ENCODE peak calls at places on chromosomes 11 and 22, in five cellular contexts. One of them, this sample, is unnamed.

GRCh38 chr22:20957691-20958440 is 9.2 kb upstream of the AIFM3 start:
- DNase-seq in SK-N-SH: peak; percentile 25
- DNase-seq in cardiac muscle cell: peak; percentile 52
- DNase-seq in lower lobe of right lung: peak; percentile 69
- DNase-seq in upper lobe of right lung: peak; percentile 81
- DNase-seq in this sample: no peak

GRCh38 chr22:21443735-21444421 is 23.3 kb upstream of the TMEM191C start:
- DNase-seq in SK-N-SH: no peak
- DNase-seq in cardiac muscle cell: no peak
- DNase-seq in lower lobe of right lung: no peak
- DNase-seq in upper lobe of right lung: peak; percentile 51
- DNase-seq in this sample: no peak

GRCh38 chr11:42972741-42973140 is 339.1 kb upstream of the API5 start:
- DNase-seq in SK-N-SH: no peak
- DNase-seq in cardiac muscle cell: no peak
- DNase-seq in lower lobe of right lung: no peak
- DNase-seq in upper lobe of right lung: no peak
- DNase-seq in this sample: no peak

GRCh38 chr22:31488988-31489617 is 539 bp downstream of the EIF4ENIF1 start:
- DNase-seq in SK-N-SH: peak; percentile 84
- DNase-seq in cardiac muscle cell: peak; percentile 74
- DNase-seq in lower lobe of right lung: peak; percentile 60
- DNase-seq in upper lobe of right lung: peak; percentile 74
- DNase-seq in this sample: peak; percentile 20

GRCh38 chr22:20766530-20766929 is 7.4 kb upstream of the SERPIND1 start:
- DNase-seq in SK-N-SH: no peak
- DNase-seq in cardiac muscle cell: no peak
- DNase-seq in lower lobe of right lung: no peak
- DNase-seq in upper lobe of right lung: no peak
- DNase-seq in this sample: no peak

GRCh38 chr11:65979261-65979759 is 17.8 kb downstream of the SART1 start:
- DNase-seq in SK-N-SH: peak; percentile 27
- DNase-seq in cardiac muscle cell: no peak
- DNase-seq in lower lobe of right lung: no peak
- DNase-seq in upper lobe of right lung: no peak
- DNase-seq in this sample: no peak

GRCh38 chr11:134374891-134375550 is 37.0 kb downstream of the B3GAT1 start:
- DNase-seq in SK-N-SH: no peak
- DNase-seq in cardiac muscle cell: no peak
- DNase-seq in lower lobe of right lung: peak; percentile 27
- DNase-seq in upper lobe of right lung: no peak
- DNase-seq in this sample: no peak

GRCh38 chr11:819943-820649 is 1.4 kb downstream of the PNPLA2 start:
- DNase-seq in SK-N-SH: peak; percentile 84
- DNase-seq in cardiac muscle cell: peak; percentile 96
- DNase-seq in lower lobe of right lung: peak; percentile 97
- DNase-seq in upper lobe of right lung: peak; percentile 97
- DNase-seq in this sample: peak; percentile 95

GRCh38 chr22:27580311-27580897 is 221.2 kb downstream of the MN1 start:
- DNase-seq in SK-N-SH: no peak
- DNase-seq in cardiac muscle cell: no peak
- DNase-seq in lower lobe of right lung: no peak
- DNase-seq in upper lobe of right lung: no peak
- DNase-seq in this sample: no peak

GRCh38 chr11:6319879-6320410 is 356 bp downstream of the CAVIN3 start:
- DNase-seq in SK-N-SH: peak; percentile 35
- DNase-seq in cardiac muscle cell: peak; percentile 74
- DNase-seq in lower lobe of right lung: peak; percentile 95
- DNase-seq in upper lobe of right lung: peak; percentile 95
- DNase-seq in this sample: no peak

GRCh38 chr22:47171441-47172221 is 409.2 kb downstream of the TBC1D22A start:
- DNase-seq in SK-N-SH: no peak
- DNase-seq in cardiac muscle cell: no peak
- DNase-seq in lower lobe of right lung: peak; percentile 29
- DNase-seq in upper lobe of right lung: peak; percentile 45
- DNase-seq in this sample: no peak

GRCh38 chr22:46963672-46964545 is 201.5 kb downstream of the TBC1D22A start:
- DNase-seq in SK-N-SH: no peak
- DNase-seq in cardiac muscle cell: no peak
- DNase-seq in lower lobe of right lung: no peak
- DNase-seq in upper lobe of right lung: no peak
- DNase-seq in this sample: no peak

GRCh38 chr11:64001552-64002427 is 15.6 kb downstream of the OTUB1 start:
- DNase-seq in SK-N-SH: peak; percentile 41
- DNase-seq in cardiac muscle cell: no peak
- DNase-seq in lower lobe of right lung: no peak
- DNase-seq in upper lobe of right lung: no peak
- DNase-seq in this sample: no peak

GRCh38 chr22:28181332-28181731 is 262.3 kb upstream of the PITPNB start:
- DNase-seq in SK-N-SH: no peak
- DNase-seq in cardiac muscle cell: no peak
- DNase-seq in lower lobe of right lung: no peak
- DNase-seq in upper lobe of right lung: no peak
- DNase-seq in this sample: no peak

GRCh38 chr22:41021655-41022454 is 70.5 kb upstream of the EP300 start:
- DNase-seq in SK-N-SH: peak; percentile 68
- DNase-seq in cardiac muscle cell: peak; percentile 77
- DNase-seq in lower lobe of right lung: peak; percentile 84
- DNase-seq in upper lobe of right lung: peak; percentile 93
- DNase-seq in this sample: peak; percentile 38

GRCh38 chr22:37203354-37204044 is 8.8 kb downstream of the SSTR3 start:
- DNase-seq in SK-N-SH: no peak
- DNase-seq in cardiac muscle cell: no peak
- DNase-seq in lower lobe of right lung: peak; percentile 22
- DNase-seq in upper lobe of right lung: peak; percentile 49
- DNase-seq in this sample: no peak

GRCh38 chr11:25566298-25567200 is 765.4 kb upstream of the ANO3 start:
- DNase-seq in SK-N-SH: no peak
- DNase-seq in cardiac muscle cell: no peak
- DNase-seq in lower lobe of right lung: peak; percentile 26
- DNase-seq in upper lobe of right lung: peak; percentile 40
- DNase-seq in this sample: no peak

DNA sequence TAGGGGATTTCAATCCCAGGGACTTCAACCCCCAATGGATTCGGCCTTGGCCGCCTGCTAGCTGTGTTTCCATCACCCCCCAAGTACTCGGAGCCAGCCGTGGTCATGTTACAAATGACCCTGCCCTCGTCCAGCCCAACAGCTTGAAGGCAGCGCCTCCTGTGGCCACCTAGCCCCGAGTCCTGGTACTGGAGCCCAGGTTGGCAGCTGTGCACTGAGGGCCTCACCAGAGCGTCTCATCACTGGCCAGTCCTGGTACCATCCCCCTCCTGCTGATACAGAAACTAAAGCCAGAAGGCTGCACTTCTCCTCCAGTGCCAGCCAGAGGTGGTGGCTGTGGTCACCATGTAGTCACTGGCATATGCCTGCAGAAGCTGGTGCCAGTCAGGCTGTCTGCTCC is 44.9 kb upstream of the FADD start:
- DNase-seq in SK-N-SH: peak; percentile 58
- DNase-seq in cardiac muscle cell: peak; percentile 73
- DNase-seq in lower lobe of right lung: no peak
- DNase-seq in upper lobe of right lung: no peak
- DNase-seq in this sample: no peak
- TF ChIP-seq CTCF in SK-N-SH: no peak
- TF ChIP-seq CTCF in cardiac muscle cell: peak; percentile 36
- TF ChIP-seq CTCF in lower lobe of right lung: peak; percentile 10
- TF ChIP-seq CTCF in upper lobe of right lung: no peak
- TF ChIP-seq CTCF in this sample: no peak

DNA sequence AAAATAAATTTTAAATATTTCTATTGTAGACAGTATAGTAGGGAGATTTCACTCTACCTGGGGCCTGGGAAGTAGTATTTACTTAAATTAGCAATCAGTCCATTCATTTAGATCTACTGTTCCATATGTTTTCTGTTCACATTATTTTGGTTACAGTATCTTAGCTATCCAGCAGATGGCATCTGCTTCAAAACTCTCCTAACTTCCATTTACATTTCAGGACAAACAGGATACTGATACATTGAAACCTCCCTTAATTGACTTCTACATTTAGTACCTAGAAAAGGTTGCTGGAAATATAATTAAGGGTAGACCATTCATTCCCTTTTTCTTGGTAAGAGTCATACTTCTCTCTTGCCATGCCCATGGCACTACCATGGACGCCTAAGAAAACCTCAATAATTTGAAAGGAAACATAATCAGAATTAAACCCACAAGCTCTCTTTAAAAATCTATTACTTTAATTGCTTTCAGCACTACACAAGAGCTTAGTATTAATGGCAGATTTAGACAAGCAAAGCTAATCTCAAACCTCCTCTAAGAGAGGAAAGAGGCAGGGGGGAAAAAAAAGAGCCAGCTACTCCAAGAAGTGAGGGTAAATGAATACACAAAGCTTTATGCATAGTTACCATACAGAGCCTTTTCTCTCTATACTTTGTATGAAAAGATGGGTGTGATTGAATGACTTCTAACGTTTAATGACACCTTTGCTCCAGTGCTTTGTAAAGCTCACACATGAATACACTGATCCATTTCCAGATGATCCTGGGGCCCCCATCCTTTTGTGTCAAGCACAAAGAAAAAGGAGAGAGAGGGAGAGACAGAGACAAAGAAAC is 131.2 kb upstream of the MTMR2 start:
- DNase-seq in SK-N-SH: peak; percentile 38
- DNase-seq in cardiac muscle cell: peak; percentile 39
- DNase-seq in lower lobe of right lung: no peak
- DNase-seq in upper lobe of right lung: no peak
- DNase-seq in this sample: no peak
- TF ChIP-seq CTCF in SK-N-SH: peak; percentile 73
- TF ChIP-seq CTCF in cardiac muscle cell: peak; percentile 65
- TF ChIP-seq CTCF in lower lobe of right lung: peak; percentile 55
- TF ChIP-seq CTCF in upper lobe of right lung: peak; percentile 65
- TF ChIP-seq CTCF in this sample: peak; percentile 67

GRCh38 chr22:38572065-38572464 is 2.1 kb upstream of the DMC1 start:
- DNase-seq in SK-N-SH: peak; percentile 30
- DNase-seq in cardiac muscle cell: peak; percentile 67
- DNase-seq in lower lobe of right lung: no peak
- DNase-seq in upper lobe of right lung: no peak
- DNase-seq in this sample: no peak
- TF ChIP-seq CTCF in SK-N-SH: peak; percentile 56
- TF ChIP-seq CTCF in cardiac muscle cell: peak; percentile 51
- TF ChIP-seq CTCF in lower lobe of right lung: peak; percentile 60
- TF ChIP-seq CTCF in upper lobe of right lung: peak; percentile 60
- TF ChIP-seq CTCF in this sample: peak; percentile 56

GRCh38 chr22:24585927-24586546 is 6.8 kb downstream of the LRRC75B start:
- DNase-seq in SK-N-SH: no peak
- DNase-seq in cardiac muscle cell: no peak
- DNase-seq in lower lobe of right lung: no peak
- DNase-seq in upper lobe of right lung: no peak
- DNase-seq in this sample: no peak
- TF ChIP-seq CTCF in SK-N-SH: no peak
- TF ChIP-seq CTCF in cardiac muscle cell: no peak
- TF ChIP-seq CTCF in lower lobe of right lung: no peak
- TF ChIP-seq CTCF in upper lobe of right lung: no peak
- TF ChIP-seq CTCF in this sample: no peak

DNA sequence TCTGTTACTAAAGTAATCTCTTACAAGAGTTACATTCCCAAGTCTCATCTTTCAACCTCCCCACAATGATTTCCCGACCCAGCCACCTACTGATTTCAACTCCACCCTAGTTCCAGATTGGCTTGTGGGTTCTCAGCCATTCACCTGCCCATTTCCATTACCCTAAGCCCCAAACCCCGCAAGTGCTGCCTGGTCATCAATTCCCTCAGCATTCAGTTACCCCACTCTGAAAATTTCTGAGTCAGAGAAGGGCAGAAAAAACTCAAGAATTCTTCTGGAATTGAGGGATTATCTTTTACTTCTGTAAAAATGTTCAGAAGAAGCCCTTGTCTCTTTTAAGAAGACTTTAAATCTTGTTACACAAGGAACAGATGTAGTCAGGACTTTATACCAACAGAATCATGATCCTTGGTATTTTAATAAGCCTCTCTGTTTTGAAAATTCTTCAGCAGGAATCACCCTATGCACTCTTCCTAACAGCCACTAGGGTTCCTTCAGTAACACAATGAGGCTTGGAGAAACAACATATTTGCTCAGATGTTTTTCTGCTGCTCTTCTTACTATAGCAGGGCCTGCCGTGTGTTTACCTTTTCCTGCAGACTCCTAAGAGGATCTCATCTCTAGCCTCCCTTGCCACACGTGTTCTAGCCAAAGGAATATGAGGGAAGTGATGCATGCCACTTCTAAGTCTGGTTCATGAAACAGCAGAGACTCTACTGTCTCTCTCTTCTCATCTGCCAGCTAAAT is 29.2 kb upstream of the PAMR1 start:
- DNase-seq in SK-N-SH: no peak
- DNase-seq in cardiac muscle cell: no peak
- DNase-seq in lower lobe of right lung: no peak
- DNase-seq in upper lobe of right lung: no peak
- DNase-seq in this sample: no peak
- TF ChIP-seq CTCF in SK-N-SH: peak; percentile 55
- TF ChIP-seq CTCF in cardiac muscle cell: peak; percentile 46
- TF ChIP-seq CTCF in lower lobe of right lung: no peak
- TF ChIP-seq CTCF in upper lobe of right lung: no peak
- TF ChIP-seq CTCF in this sample: no peak